ENCODE peak calls at places on chromosomes 11 and 22, in nine cellular contexts. One of them, this sample, is unnamed.
A peak's percentile ranks its signal among the peaks of the same experiment; 100 is the strongest.

GRCh38 chr22:22912722-22913253 is 25.2 kb downstream of the IGLL5 start:
- DNase-seq in adrenal gland: no peak
- DNase-seq in WERI-Rb-1: no peak
- DNase-seq in transverse colon: no peak
- DNase-seq in sigmoid colon: no peak
- DNase-seq in lower lobe of right lung: no peak
- DNase-seq in cardiac muscle cell: no peak
- DNase-seq in DND-41: no peak
- DNase-seq in tibial nerve: no peak
- DNase-seq in this sample: no peak

GRCh38 chr22:42964994-42965699 is 49.8 kb downstream of the PACSIN2 start:
- DNase-seq in adrenal gland: no peak
- DNase-seq in WERI-Rb-1: no peak
- DNase-seq in transverse colon: no peak
- DNase-seq in sigmoid colon: no peak
- DNase-seq in lower lobe of right lung: no peak
- DNase-seq in cardiac muscle cell: no peak
- DNase-seq in DND-41: peak; percentile 25
- DNase-seq in tibial nerve: no peak
- DNase-seq in this sample: no peak

GRCh38 chr11:33266418-33267215 is 9.4 kb downstream of the HIPK3 start:
- DNase-seq in adrenal gland: peak; percentile 70
- DNase-seq in WERI-Rb-1: no peak
- DNase-seq in transverse colon: no peak
- DNase-seq in sigmoid colon: no peak
- DNase-seq in lower lobe of right lung: no peak
- DNase-seq in cardiac muscle cell: no peak
- DNase-seq in DND-41: no peak
- DNase-seq in tibial nerve: peak; percentile 48
- DNase-seq in this sample: peak; percentile 47

GRCh38 chr22:50141891-50142363 is 28.6 kb upstream of the PANX2 start:
- DNase-seq in adrenal gland: no peak
- DNase-seq in WERI-Rb-1: no peak
- DNase-seq in transverse colon: no peak
- DNase-seq in sigmoid colon: peak; percentile 22
- DNase-seq in lower lobe of right lung: no peak
- DNase-seq in cardiac muscle cell: peak; percentile 53
- DNase-seq in DND-41: no peak
- DNase-seq in tibial nerve: no peak
- DNase-seq in this sample: peak; percentile 39

GRCh38 chr11:126281666-126282175 is 1.2 kb upstream of the TIRAP start:
- DNase-seq in adrenal gland: no peak
- DNase-seq in WERI-Rb-1: no peak
- DNase-seq in transverse colon: no peak
- DNase-seq in sigmoid colon: peak; percentile 56
- DNase-seq in lower lobe of right lung: no peak
- DNase-seq in cardiac muscle cell: no peak
- DNase-seq in DND-41: no peak
- DNase-seq in tibial nerve: no peak
- DNase-seq in this sample: no peak

GRCh38 chr11:112613051-112613972 is 347.9 kb upstream of the NCAM1 start:
- DNase-seq in adrenal gland: peak; percentile 36
- DNase-seq in WERI-Rb-1: no peak
- DNase-seq in transverse colon: no peak
- DNase-seq in sigmoid colon: no peak
- DNase-seq in lower lobe of right lung: no peak
- DNase-seq in cardiac muscle cell: no peak
- DNase-seq in DND-41: no peak
- DNase-seq in tibial nerve: no peak
- DNase-seq in this sample: no peak

GRCh38 chr11:22359295-22359694 is 21.1 kb downstream of the SLC17A6 start:
- DNase-seq in adrenal gland: no peak
- DNase-seq in WERI-Rb-1: no peak
- DNase-seq in transverse colon: no peak
- DNase-seq in sigmoid colon: no peak
- DNase-seq in lower lobe of right lung: no peak
- DNase-seq in cardiac muscle cell: no peak
- DNase-seq in DND-41: no peak
- DNase-seq in tibial nerve: no peak
- DNase-seq in this sample: no peak

GRCh38 chr22:25419247-25420113 is 145.0 kb upstream of the GRK3 start:
- DNase-seq in adrenal gland: peak; percentile 41
- DNase-seq in WERI-Rb-1: no peak
- DNase-seq in transverse colon: peak; percentile 38
- DNase-seq in sigmoid colon: peak; percentile 77
- DNase-seq in lower lobe of right lung: peak; percentile 72
- DNase-seq in cardiac muscle cell: no peak
- DNase-seq in DND-41: no peak
- DNase-seq in tibial nerve: peak; percentile 56
- DNase-seq in this sample: no peak

GRCh38 chr11:26442131-26442530 is 110.2 kb downstream of the ANO3 start:
- DNase-seq in adrenal gland: no peak
- DNase-seq in WERI-Rb-1: no peak
- DNase-seq in transverse colon: no peak
- DNase-seq in sigmoid colon: no peak
- DNase-seq in lower lobe of right lung: no peak
- DNase-seq in cardiac muscle cell: no peak
- DNase-seq in DND-41: no peak
- DNase-seq in tibial nerve: no peak
- DNase-seq in this sample: no peak

GRCh38 chr11:94879006-94879405 is 94.3 kb downstream of the CWC15 start:
- DNase-seq in adrenal gland: no peak
- DNase-seq in WERI-Rb-1: no peak
- DNase-seq in transverse colon: no peak
- DNase-seq in sigmoid colon: no peak
- DNase-seq in lower lobe of right lung: no peak
- DNase-seq in cardiac muscle cell: no peak
- DNase-seq in DND-41: no peak
- DNase-seq in tibial nerve: no peak
- DNase-seq in this sample: no peak

DNA sequence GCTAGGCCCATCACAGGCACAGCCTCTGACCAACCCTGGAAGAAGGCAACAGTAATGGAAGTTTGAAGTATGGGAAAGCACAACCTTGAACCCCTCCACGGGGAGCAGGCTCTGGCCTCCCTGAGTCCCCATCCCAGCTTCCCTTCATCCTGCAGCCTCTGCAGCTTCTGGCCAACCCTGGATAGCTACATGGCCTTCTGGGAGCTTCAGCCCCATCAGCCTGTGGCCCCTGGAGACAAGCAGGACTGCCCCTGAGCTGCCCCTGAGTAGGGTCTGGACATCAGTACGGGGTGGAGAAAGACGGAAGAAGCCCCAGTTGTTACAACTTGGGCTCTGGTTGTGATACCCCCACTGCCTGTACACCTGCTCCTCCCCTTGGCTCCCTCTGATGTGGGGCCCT is 113.8 kb upstream of the CD82 start:
- DNase-seq in adrenal gland: no peak
- DNase-seq in WERI-Rb-1: no peak
- DNase-seq in transverse colon: no peak
- DNase-seq in sigmoid colon: no peak
- DNase-seq in lower lobe of right lung: no peak
- DNase-seq in cardiac muscle cell: no peak
- DNase-seq in DND-41: no peak
- DNase-seq in tibial nerve: no peak
- DNase-seq in this sample: no peak
- H3K9me3 ChIP-seq in adrenal gland: no peaks in the 10 kb centered on the region
- H3K9me3 ChIP-seq in WERI-Rb-1: no peaks in the 10 kb centered on the region
- H3K9me3 ChIP-seq in transverse colon: no peaks in the 10 kb centered on the region
- H3K9me3 ChIP-seq in sigmoid colon: no peaks in the 10 kb centered on the region
- H3K9me3 ChIP-seq in lower lobe of right lung: no peaks in the 10 kb centered on the region
- H3K9me3 ChIP-seq in cardiac muscle cell: no peaks in the 10 kb centered on the region
- H3K9me3 ChIP-seq in DND-41: no peaks in the 10 kb centered on the region
- H3K9me3 ChIP-seq in tibial nerve: no peaks in the 10 kb centered on the region
- H3K9me3 ChIP-seq in this sample: no peaks in the 10 kb centered on the region

DNA sequence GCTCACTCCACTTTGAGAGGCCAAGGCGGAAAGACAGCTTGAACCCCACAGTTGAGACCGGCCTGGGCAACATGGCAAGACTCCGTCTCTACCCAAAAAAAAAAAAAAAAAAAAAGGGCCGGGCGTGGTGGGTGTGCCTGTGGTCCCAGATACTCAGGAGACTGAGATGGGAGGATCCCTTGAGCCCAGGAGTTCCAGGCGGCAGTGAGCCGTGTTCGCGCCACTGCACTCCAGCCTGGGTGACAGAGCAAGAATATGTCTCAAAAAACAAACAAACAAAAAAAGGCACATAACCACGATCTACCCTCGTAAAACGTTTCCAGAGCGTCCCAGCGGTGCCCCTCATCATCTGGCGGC is 861 bp upstream of the RAD9A start:
- DNase-seq in adrenal gland: no peak
- DNase-seq in WERI-Rb-1: no peak
- DNase-seq in transverse colon: no peak
- DNase-seq in sigmoid colon: no peak
- DNase-seq in lower lobe of right lung: no peak
- DNase-seq in cardiac muscle cell: no peak
- DNase-seq in DND-41: no peak
- DNase-seq in tibial nerve: no peak
- DNase-seq in this sample: no peak
- H3K36me3 ChIP-seq in adrenal gland: no peaks in the 10 kb centered on the region
- H3K36me3 ChIP-seq in WERI-Rb-1: peaks cover 32% of the 10 kb centered on the region
- H3K36me3 ChIP-seq in transverse colon: no peaks in the 10 kb centered on the region
- H3K36me3 ChIP-seq in sigmoid colon: peaks cover 24% of the 10 kb centered on the region
- H3K36me3 ChIP-seq in lower lobe of right lung: peaks cover 8% of the 10 kb centered on the region
- H3K36me3 ChIP-seq in cardiac muscle cell: no peaks in the 10 kb centered on the region
- H3K36me3 ChIP-seq in DND-41: peaks cover 26% of the 10 kb centered on the region
- H3K36me3 ChIP-seq in tibial nerve: no peaks in the 10 kb centered on the region
- H3K36me3 ChIP-seq in this sample: peaks cover 4% of the 10 kb centered on the region

GRCh38 chr22:19291218-19291579 is 320 bp downstream of the CLTCL1 start:
- DNase-seq in adrenal gland: peak; percentile 49
- DNase-seq in WERI-Rb-1: peak; percentile 42
- DNase-seq in transverse colon: peak; percentile 40
- DNase-seq in sigmoid colon: peak; percentile 73
- DNase-seq in lower lobe of right lung: peak; percentile 65
- DNase-seq in cardiac muscle cell: peak; percentile 64
- DNase-seq in DND-41: peak; percentile 48
- DNase-seq in tibial nerve: no peak
- DNase-seq in this sample: peak; percentile 49
- TF ChIP-seq CTCF in adrenal gland: no peak
- TF ChIP-seq CTCF in WERI-Rb-1: peak; percentile 13
- TF ChIP-seq CTCF in transverse colon: no peak
- TF ChIP-seq CTCF in sigmoid colon: no peak
- TF ChIP-seq CTCF in lower lobe of right lung: no peak
- TF ChIP-seq CTCF in cardiac muscle cell: no peak
- TF ChIP-seq CTCF in DND-41: no peak
- TF ChIP-seq CTCF in tibial nerve: no peak
- TF ChIP-seq CTCF in this sample: no peak

DNA sequence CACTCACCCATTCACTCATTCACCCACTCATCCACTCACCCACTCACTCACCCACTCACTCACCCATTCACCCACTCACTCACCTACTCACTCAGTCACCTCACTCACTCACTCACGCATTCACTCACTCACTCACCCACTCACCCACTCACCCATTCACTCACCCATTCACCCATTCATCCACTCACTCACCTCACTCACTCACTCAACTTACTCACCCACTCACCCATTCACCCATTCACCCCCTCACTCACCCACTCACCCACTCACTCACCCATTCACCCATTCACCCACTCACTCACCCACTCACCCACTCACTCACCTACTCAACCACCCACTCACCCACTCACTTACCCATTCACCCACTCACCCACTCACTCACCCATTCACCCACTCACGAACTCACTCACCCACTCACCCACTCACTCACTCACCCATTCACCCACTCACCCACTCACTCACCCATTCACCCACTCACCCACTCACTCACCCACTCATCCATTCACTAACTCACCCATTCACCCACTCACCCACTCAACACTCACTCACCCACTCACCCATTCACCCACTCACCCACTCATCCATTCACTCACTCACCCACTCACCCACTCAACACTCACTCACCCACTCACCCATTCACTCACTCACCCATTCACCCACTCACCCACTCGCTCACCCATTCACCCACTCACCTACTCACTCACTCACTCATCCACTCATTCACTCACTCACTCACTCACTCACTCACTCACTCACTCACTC is 13.7 kb downstream of the MUC5AC start:
- DNase-seq in adrenal gland: no peak
- DNase-seq in WERI-Rb-1: no peak
- DNase-seq in transverse colon: no peak
- DNase-seq in sigmoid colon: no peak
- DNase-seq in lower lobe of right lung: no peak
- DNase-seq in cardiac muscle cell: no peak
- DNase-seq in DND-41: no peak
- DNase-seq in tibial nerve: no peak
- DNase-seq in this sample: no peak
- H3K9me3 ChIP-seq in adrenal gland: no peaks in the 10 kb centered on the region
- H3K9me3 ChIP-seq in WERI-Rb-1: no peaks in the 10 kb centered on the region
- H3K9me3 ChIP-seq in transverse colon: no peaks in the 10 kb centered on the region
- H3K9me3 ChIP-seq in sigmoid colon: no peaks in the 10 kb centered on the region
- H3K9me3 ChIP-seq in lower lobe of right lung: no peaks in the 10 kb centered on the region
- H3K9me3 ChIP-seq in cardiac muscle cell: no peaks in the 10 kb centered on the region
- H3K9me3 ChIP-seq in DND-41: no peaks in the 10 kb centered on the region
- H3K9me3 ChIP-seq in tibial nerve: no peaks in the 10 kb centered on the region
- H3K9me3 ChIP-seq in this sample: no peaks in the 10 kb centered on the region

GRCh38 chr11:119306373-119306890 is 10.5 kb downstream of the MCAM start:
- DNase-seq in adrenal gland: peak; percentile 74
- DNase-seq in WERI-Rb-1: no peak
- DNase-seq in transverse colon: no peak
- DNase-seq in sigmoid colon: no peak
- DNase-seq in lower lobe of right lung: no peak
- DNase-seq in cardiac muscle cell: no peak
- DNase-seq in DND-41: no peak
- DNase-seq in tibial nerve: peak; percentile 60
- DNase-seq in this sample: no peak
- H3K36me3 ChIP-seq in adrenal gland: no peaks in the 10 kb centered on the region
- H3K36me3 ChIP-seq in WERI-Rb-1: peaks cover 4% of the 10 kb centered on the region
- H3K36me3 ChIP-seq in transverse colon: no peaks in the 10 kb centered on the region
- H3K36me3 ChIP-seq in sigmoid colon: peaks cover 70% of the 10 kb centered on the region
- H3K36me3 ChIP-seq in lower lobe of right lung: peaks cover 66% of the 10 kb centered on the region
- H3K36me3 ChIP-seq in cardiac muscle cell: no peaks in the 10 kb centered on the region
- H3K36me3 ChIP-seq in DND-41: peaks cover 38% of the 10 kb centered on the region
- H3K36me3 ChIP-seq in tibial nerve: peaks cover 4% of the 10 kb centered on the region
- H3K36me3 ChIP-seq in this sample: peaks cover 5% of the 10 kb centered on the region

DNA sequence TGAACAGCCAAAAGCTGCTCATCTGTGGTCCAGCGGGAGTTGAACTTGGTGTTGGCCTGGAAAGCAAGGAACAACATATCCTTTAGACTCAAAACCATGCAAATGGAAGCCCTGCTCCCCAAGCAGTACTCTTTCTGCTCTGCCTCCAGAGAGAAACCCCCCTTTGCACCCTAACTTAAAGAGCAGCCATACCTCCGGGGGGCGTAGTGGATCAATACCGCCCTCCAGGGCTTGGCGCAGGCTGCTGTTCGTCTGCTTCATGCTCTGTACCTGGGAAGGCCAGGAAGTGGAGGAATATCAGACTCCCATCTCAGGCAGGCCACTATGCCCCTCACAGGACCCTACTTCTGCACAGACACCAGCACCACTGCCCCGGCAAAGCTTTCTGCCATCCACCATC is 4.3 kb downstream of the RCOR2 start:
- DNase-seq in adrenal gland: no peak
- DNase-seq in WERI-Rb-1: no peak
- DNase-seq in transverse colon: no peak
- DNase-seq in sigmoid colon: no peak
- DNase-seq in lower lobe of right lung: no peak
- DNase-seq in cardiac muscle cell: no peak
- DNase-seq in DND-41: no peak
- DNase-seq in tibial nerve: no peak
- DNase-seq in this sample: no peak
- TF ChIP-seq CTCF in adrenal gland: no peak
- TF ChIP-seq CTCF in WERI-Rb-1: no peak
- TF ChIP-seq CTCF in transverse colon: no peak
- TF ChIP-seq CTCF in sigmoid colon: no peak
- TF ChIP-seq CTCF in lower lobe of right lung: no peak
- TF ChIP-seq CTCF in cardiac muscle cell: no peak
- TF ChIP-seq CTCF in DND-41: no peak
- TF ChIP-seq CTCF in tibial nerve: no peak
- TF ChIP-seq CTCF in this sample: no peak

This sample was measured in Caco-2.